ENCODE peak calls at places on chromosomes 6 and 20, in five cellular contexts. O is HepG2, S is H1, J is K562, I is HCT116. N is an unnamed sample.

GRCh38 chr6:6686748-6687601 is 98.5 kb downstream of the LY86 start:
- DNase-seq in O (peak), S (peak), J (peak), I (peak), N (peak)

GRCh38 chr20:48335421-48336090 is 492.2 kb downstream of the PREX1 start:
- DNase-seq in O (no peak), S (no peak), J (no peak), I (no peak), N (no peak)

GRCh38 chr6:146944077-146944476 is 260.1 kb upstream of the STXBP5 start:
- DNase-seq in O (no peak), S (no peak), J (no peak), I (no peak), N (no peak)

GRCh38 chr6:170135461-170135820 is 155.4 kb downstream of the DLL1 start:
- DNase-seq in O (no peak), S (no peak), J (no peak), I (no peak), N (no peak)

GRCh38 chr20:59785118-59785959 is 148.1 kb downstream of the SYCP2 start:
- DNase-seq in O (no peak), S (no peak), J (no peak), I (no peak), N (no peak)

GRCh38 chr20:37347891-37348642 is 2.1 kb downstream of the SRC start:
- DNase-seq in O (no peak), S (no peak), J (no peak), I (no peak), N (no peak)

GRCh38 chr20:37837934-37838333 is 65.0 kb upstream of the VSTM2L start:
- DNase-seq in O (no peak), S (no peak), J (no peak), I (no peak), N (no peak)

GRCh38 chr20:22998476-22998875 is 36.6 kb upstream of the SSTR4 start:
- DNase-seq in O (no peak), S (no peak), J (no peak), I (no peak), N (no peak)

GRCh38 chr20:54133434-54134427 is 40.1 kb downstream of the CYP24A1 start:
- DNase-seq in O (peak), S (no peak), J (no peak), I (peak), N (no peak)

GRCh38 chr20:63087236-63087871 is 80.6 kb upstream of the BHLHE23 start:
- DNase-seq in O (no peak), S (no peak), J (no peak), I (no peak), N (no peak)

GRCh38 chr20:18001131-18001921 is 32.5 kb downstream of the MGME1 start:
- DNase-seq in O (peak), S (no peak), J (no peak), I (no peak), N (peak)

GRCh38 chr6:1310628-1311399 is 1.1 kb upstream of the FOXQ1 start:
- DNase-seq in O (peak), S (peak), J (no peak), I (peak), N (peak)

GRCh38 chr6:157549468-157549745 is 168.4 kb downstream of the ZDHHC14 start:
- DNase-seq in O (no peak), S (no peak), J (no peak), I (no peak), N (no peak)

GRCh38 chr6:161171207-161171606 is 102.7 kb downstream of the AGPAT4 start:
- DNase-seq in O (no peak), S (no peak), J (no peak), I (no peak), N (no peak)

GRCh38 chr6:134911532-134911931 is 38.4 kb downstream of the ALDH8A1 start:
- DNase-seq in O (no peak), S (no peak), J (no peak), I (no peak), N (no peak)

DNA sequence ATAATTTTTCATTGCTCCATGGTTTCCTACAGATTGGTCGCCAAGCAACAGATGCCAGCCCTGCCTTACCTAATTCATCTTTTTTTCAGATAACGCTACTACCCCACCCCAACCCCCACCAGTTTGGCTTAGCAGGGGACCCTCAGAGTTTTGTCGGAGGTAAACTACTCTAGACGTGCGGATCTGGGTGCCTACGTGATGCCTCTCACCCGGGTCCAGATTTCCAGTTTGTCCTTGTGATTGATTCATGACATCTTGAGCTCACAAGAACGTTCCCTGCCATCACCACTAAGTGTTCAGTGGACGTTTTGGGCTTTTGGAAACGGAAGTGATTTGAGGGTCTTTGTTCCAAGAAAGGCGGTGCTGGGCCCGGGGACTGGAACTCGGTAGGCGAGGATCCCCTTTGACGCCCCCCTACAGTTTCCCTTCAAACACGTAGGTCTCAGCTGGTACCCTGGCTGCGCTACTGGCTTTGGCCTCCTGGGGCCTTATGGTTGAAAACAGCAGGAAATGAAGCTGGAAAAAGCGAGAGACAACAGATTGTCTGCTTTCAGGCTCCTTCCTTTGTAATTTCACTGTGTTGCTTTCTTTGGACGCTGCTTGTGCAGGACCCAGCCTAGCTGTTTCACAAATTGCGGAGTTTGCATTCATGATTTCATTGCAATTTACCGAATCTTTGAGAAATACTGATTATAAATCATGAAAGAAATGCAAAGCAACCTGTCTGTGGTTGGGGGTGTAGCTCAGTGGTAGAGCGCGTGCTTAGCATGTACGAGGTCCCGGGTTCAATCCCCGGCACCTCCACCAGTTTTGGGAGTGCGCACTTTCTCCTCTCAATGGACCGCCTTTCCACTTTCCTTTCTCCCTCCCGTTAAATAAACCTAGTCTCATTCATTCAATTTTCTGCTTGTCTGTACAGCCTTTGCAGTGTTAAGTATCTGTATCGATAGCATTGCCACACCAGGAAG is 81.0 kb downstream of the GPX5 start:
- DNase-seq in O (peak), S (peak), J (peak), I (peak), N (peak)
- TF ChIP-seq JUND in O (no peak), S (no peak), J (no peak), I (no peak), N (no peak)

DNA sequence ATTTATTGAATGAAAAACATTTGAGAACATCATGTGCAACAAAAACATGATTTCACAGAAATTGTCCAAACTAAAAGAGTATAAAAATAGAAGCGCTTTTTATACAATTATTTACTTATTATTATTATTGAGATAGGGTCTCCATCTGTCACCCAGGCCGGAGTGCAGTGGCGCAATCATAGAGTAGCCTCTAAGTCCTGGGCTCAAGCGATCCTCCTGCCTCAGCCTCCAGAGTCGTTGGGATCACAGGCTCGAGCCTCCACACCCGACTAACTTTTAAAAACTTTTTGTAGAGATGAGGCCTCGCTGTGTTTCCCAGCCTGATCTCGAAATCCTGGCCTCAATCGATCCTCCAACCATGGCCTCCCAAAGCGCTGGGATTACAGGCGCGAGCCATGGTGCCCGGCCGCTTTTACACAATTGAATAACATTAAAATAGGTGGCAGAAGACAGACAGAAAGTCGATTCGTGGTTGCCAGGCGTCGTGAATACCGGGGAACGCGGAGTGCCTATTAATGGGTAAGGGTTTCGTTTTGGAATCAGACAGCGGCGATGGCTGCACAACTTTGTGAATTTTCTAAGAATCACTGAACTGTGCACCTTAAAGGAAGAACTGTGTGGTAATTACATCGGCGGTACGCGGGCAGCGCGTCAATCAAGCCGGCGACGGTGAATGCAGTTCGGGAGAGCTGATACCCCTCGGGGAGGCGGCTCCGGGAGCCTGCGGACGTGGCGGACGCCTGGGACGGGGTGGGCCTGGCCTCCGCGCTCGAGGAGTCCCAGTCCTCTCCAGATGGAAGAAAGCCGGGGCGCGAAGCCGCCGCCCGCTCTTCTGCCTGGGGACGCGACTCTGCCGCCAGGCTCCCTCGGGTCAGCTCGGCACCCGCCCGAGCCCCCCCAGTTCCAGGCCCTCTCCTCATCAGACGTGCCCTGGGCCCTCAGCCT is 807 bp downstream of the TBC1D20 start:
- DNase-seq in O (no peak), S (peak), J (no peak), I (no peak), N (peak)
- TF ChIP-seq JUND in O (no peak), S (no peak), J (no peak), I (no peak), N (no peak)

DNA sequence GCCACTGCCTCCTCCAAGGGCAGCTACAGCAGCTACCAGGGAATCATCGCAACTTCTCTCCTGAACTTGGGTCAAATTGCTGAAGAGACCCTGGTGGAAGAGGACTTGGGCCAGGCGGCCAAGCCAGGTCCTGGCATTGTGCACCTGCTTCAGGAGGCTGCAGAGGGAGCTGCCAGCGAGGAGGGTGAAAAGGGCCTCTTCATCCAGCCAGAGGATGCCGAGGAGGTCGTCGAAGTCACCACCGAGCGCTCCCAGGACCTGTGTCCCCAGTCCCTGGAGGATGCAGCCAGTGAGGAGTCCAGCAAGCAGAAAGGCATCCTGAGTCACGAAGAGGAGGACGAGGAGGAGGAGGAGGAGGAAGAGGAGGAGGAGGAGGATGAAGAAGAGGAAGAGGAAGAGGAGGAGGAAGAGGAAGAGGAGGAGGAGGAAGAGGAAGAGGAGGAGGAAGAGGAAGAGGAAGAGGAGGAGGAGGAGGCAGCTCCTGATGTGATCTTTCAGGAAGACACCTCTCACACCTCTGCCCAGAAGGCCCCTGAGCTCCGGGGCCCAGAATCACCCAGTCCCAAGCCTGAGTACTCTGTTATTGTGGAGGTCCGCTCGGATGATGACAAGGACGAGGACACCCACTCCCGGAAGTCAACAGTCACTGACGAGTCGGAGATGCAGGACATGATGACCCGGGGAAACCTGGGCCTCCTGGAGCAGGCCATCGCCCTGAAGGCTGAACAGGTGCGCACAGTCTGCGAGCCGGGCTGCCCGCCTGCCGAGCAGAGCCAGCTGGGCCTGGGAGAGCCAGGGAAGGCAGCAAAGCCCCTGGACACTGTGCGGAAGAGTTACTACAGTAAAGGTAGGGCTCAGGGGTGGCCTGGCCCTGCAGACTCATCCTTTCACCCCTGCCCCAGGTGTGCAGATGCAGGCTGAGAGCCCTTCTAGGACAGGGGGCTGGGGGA is 43.7 kb downstream of the MYT1 start:
- DNase-seq in O (no peak), S (no peak), J (no peak), I (no peak), N (no peak)
- TF ChIP-seq JUND in O (no peak), S (no peak), J (no peak), I (no peak), N (no peak)

GRCh38 chr20:34254979-34255378 is 13.8 kb downstream of the ASIP start:
- DNase-seq in O (peak), S (no peak), J (no peak), I (no peak), N (no peak)
- TF ChIP-seq JUND in O (no peak), S (no peak), J (no peak), I (no peak), N (no peak)